ENCODE peak calls at places on chromosomes 5 and 9, in seven cellular contexts. M is BE2C, H is fibroblast of lung, B is psoas muscle, L is IMR-90, X is heart right ventricle, N is GM12878. Y is an unnamed sample.
A peak's percentile ranks its signal among the peaks of the same experiment; 100 is the strongest.

GRCh38 chr5:120073722-120074121 is 390.4 kb upstream of the PRR16 start:
- DNase-seq in H (no peak), B (no peak), X (no peak), M (no peak), L (no peak), N (no peak), Y (no peak)

GRCh38 chr9:69195681-69196080 is 21.6 kb downstream of the TJP2 start:
- DNase-seq in B (no peak), M (no peak), N (no peak), L (no peak), H (no peak), X (no peak), Y (no peak)

GRCh38 chr9:15423328-15423985 is 781 bp downstream of the SNAPC3 start:
- DNase-seq in H (peak; percentile 29), N (no peak), X (no peak), L (peak; percentile 43), B (no peak), M (no peak), Y (no peak)

GRCh38 chr9:34334916-34335315 is 5.5 kb downstream of the NUDT2 start:
- DNase-seq in N (no peak), L (no peak), H (no peak), M (no peak), B (no peak), X (no peak), Y (no peak)

GRCh38 chr9:35272989-35273388 is 111.2 kb downstream of the UNC13B start:
- DNase-seq in M (no peak), B (no peak), H (peak; percentile 81), N (no peak), X (no peak), L (peak; percentile 78), Y (no peak)

GRCh38 chr5:74143724-74144330 is 496.7 kb downstream of the ENC1 start:
- DNase-seq in M (no peak), B (no peak), X (peak; percentile 26), N (no peak), H (no peak), L (no peak), Y (peak; percentile 33)

GRCh38 chr5:84688566-84688965 is 303.9 kb upstream of the EDIL3 start:
- DNase-seq in X (no peak), H (peak; percentile 99), B (no peak), N (no peak), M (no peak), L (peak; percentile 72), Y (no peak)

GRCh38 chr5:133049726-133050048 is 2.1 kb upstream of the HSPA4 start:
- DNase-seq in X (no peak), L (no peak), M (no peak), N (no peak), B (no peak), H (no peak), Y (no peak)

DNA sequence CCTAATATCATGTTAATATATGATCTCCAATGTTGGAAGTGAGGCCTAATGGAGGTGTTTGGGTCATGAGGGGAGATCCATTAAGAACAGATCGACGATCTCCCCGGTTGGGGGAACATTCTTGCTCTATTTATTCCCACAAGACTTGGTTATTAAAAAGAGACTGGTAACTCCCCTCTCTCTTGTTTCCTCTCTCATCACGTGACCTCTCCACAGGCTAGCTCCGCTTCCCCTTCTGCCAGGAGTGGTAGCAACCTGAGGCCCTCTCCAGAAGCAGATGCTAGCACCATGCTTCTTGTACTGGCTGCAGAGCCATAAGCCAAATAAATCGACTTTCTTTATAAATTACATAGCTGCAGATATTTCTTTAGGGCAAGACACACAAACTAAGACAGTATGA is 794.4 kb downstream of the MTRR start:
- DNase-seq in B (no peak), X (no peak), M (no peak), N (no peak), L (no peak), H (no peak), Y (no peak)
- H3K9me3 ChIP-seq in B (no peaks in the 10 kb centered on the region), X (no peaks in the 10 kb centered on the region), M (no peaks in the 10 kb centered on the region), N (no peaks in the 10 kb centered on the region), L (no peaks in the 10 kb centered on the region), H (no peaks in the 10 kb centered on the region), Y (no peaks in the 10 kb centered on the region)

GRCh38 chr5:93589812-93590215 is 6.8 kb downstream of the NR2F1 start:
- DNase-seq in M (no peak), N (no peak), B (no peak), L (no peak), X (no peak), H (peak; percentile 56), Y (no peak)
- H3K4me3 ChIP-seq in M (no peak overlapping the region), N (no peak overlapping the region), B (no peak overlapping the region), L (peak overlapping the region; percentile 33), X (no peak overlapping the region), H (peak overlapping the region; percentile 91), Y (no peak overlapping the region)

DNA sequence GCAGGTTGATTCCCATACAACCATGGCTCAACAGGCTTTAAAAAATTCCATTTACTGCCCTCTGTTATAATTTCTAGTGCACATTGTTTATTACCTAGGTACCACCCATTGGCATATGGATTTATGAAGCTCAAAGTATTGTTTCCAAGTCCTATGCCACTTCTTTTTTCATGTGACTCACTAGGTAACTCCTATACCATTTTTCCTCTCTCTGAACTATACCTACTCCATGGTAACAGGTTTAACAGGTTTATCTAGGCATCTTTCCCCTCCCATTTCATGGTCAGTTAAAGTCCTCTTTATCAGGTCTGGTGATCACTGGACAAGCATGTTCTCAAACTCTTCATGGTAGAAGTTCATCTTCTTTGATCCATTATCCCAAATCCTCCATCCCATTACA is 49.6 kb upstream of the ABCA1 start:
- DNase-seq in H (no peak), N (no peak), X (no peak), B (no peak), M (no peak), L (no peak), Y (no peak)
- H3K36me3 ChIP-seq in H (no peaks in the 10 kb centered on the region), N (no peaks in the 10 kb centered on the region), X (no peaks in the 10 kb centered on the region), B (no peaks in the 10 kb centered on the region), M (no peaks in the 10 kb centered on the region), L (no peaks in the 10 kb centered on the region), Y (no peaks in the 10 kb centered on the region)

GRCh38 chr9:1469996-1470395 is 419.8 kb downstream of the DMRT2 start:
- DNase-seq in M (no peak), X (no peak), B (no peak), H (no peak), N (peak; percentile 68), L (no peak), Y (no peak)

GRCh38 chr9:1474259-1474658 is 424.1 kb downstream of the DMRT2 start:
- DNase-seq in B (no peak), N (no peak), H (no peak), X (no peak), M (no peak), L (no peak), Y (no peak)
- H3K9me3 ChIP-seq in B (no peaks in the 10 kb centered on the region), N (peaks cover 3% of the 10 kb centered on the region), H (no peaks in the 10 kb centered on the region), X (no peaks in the 10 kb centered on the region), M (no peaks in the 10 kb centered on the region), L (peaks cover 4% of the 10 kb centered on the region), Y (no peaks in the 10 kb centered on the region)

GRCh38 chr9:31388660-31389059 is 995.8 kb upstream of the ACO1 start:
- DNase-seq in H (no peak), L (no peak), B (no peak), X (no peak), N (no peak), M (no peak), Y (no peak)

GRCh38 chr9:31393240-31393639 is 991.2 kb upstream of the ACO1 start:
- DNase-seq in X (no peak), M (no peak), L (no peak), N (no peak), H (no peak), B (no peak), Y (no peak)

GRCh38 chr9:31390352-31391025 is 994.0 kb upstream of the ACO1 start:
- DNase-seq in L (no peak), B (no peak), X (no peak), H (no peak), N (no peak), M (no peak), Y (no peak)

GRCh38 chr9:31389075-31389474 is 995.4 kb upstream of the ACO1 start:
- DNase-seq in X (no peak), H (no peak), B (no peak), L (no peak), N (no peak), M (no peak), Y (no peak)

DNA sequence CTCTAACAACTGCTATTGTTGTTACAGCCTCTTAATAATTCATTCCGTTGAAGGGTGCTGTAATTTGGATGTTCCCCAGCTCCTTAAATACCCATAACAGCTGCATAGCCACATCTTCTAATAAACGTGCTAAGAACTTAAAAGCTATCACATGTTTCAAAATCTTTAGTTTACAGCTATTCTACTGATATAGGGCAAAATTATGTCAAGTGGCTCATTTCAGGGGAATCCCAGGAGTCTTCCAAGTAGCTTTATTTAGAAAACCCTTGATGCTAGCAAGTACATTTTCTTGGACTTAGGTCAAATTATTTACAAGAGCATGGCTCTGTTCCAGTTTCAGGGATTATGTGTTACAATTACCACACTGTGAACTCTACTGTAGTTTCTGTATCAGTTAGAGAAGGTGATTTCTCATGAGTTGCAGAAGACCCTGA is 990.4 kb upstream of the ACO1 start:
- DNase-seq in B (no peak), H (peak; percentile 17), N (no peak), X (no peak), L (no peak), M (no peak), Y (no peak)
- H3K4me3 ChIP-seq in B (no peak overlapping the region), H (no peak overlapping the region), N (no peak overlapping the region), X (no peak overlapping the region), L (no peak overlapping the region), M (no peak overlapping the region), Y (no peak overlapping the region)

GRCh38 chr9:129857207-129857606 is 21.9 kb downstream of the USP20 start:
- DNase-seq in H (no peak), N (no peak), B (no peak), L (no peak), M (no peak), X (no peak), Y (no peak)

GRCh38 chr9:129858167-129858962 is 23.1 kb downstream of the USP20 start:
- DNase-seq in L (no peak), B (no peak), M (no peak), X (no peak), N (no peak), H (no peak), Y (no peak)

GRCh38 chr9:129863059-129863690 is 27.9 kb downstream of the USP20 start:
- DNase-seq in N (no peak), M (peak; percentile 99), X (no peak), H (peak; percentile 96), L (peak; percentile 81), B (no peak), Y (no peak)

GRCh38 chr9:129861447-129861827 is 26.2 kb downstream of the USP20 start:
- DNase-seq in N (no peak), L (no peak), X (no peak), B (no peak), M (no peak), H (no peak), Y (no peak)

GRCh38 chr9:129860653-129861446 is 25.6 kb downstream of the USP20 start:
- DNase-seq in M (no peak), X (no peak), B (no peak), N (no peak), L (no peak), H (no peak), Y (no peak)
- H3K36me3 ChIP-seq in M (peaks cover 23% of the 10 kb centered on the region), X (no peaks in the 10 kb centered on the region), B (peaks cover 3% of the 10 kb centered on the region), N (peaks cover 2% of the 10 kb centered on the region), L (peaks cover 52% of the 10 kb centered on the region), H (peaks cover 3% of the 10 kb centered on the region), Y (peaks cover 88% of the 10 kb centered on the region)

GRCh38 chr5:146986469-146986868 is 107.9 kb upstream of the PPP2R2B start:
- DNase-seq in N (no peak), L (no peak), X (no peak), H (no peak), M (no peak), B (no peak), Y (no peak)
- H3K9me3 ChIP-seq in N (no peaks in the 10 kb centered on the region), L (peaks cover 2% of the 10 kb centered on the region), X (no peaks in the 10 kb centered on the region), H (no peaks in the 10 kb centered on the region), M (no peaks in the 10 kb centered on the region), B (peaks cover 18% of the 10 kb centered on the region), Y (peaks cover 10% of the 10 kb centered on the region)

GRCh38 chr5:135038202-135038828 is 4.3 kb upstream of the PITX1 start:
- DNase-seq in N (no peak), X (no peak), H (no peak), M (no peak), L (no peak), B (no peak), Y (peak; percentile 52)
- H3K4me3 ChIP-seq in N (no peak overlapping the region), X (no peak overlapping the region), H (no peak overlapping the region), M (no peak overlapping the region), L (no peak overlapping the region), B (no peak overlapping the region), Y (no peak overlapping the region)

Y was measured in heart left ventricle.